ENCODE peak calls at places on chromosomes 7 and 10, in four cellular contexts. Y is Peyer's patch, S is SK-N-MC, I is lung. R is an unnamed sample.

GRCh38 chr7:33667261-33667660 is 238.1 kb upstream of the BMPER start:
- DNase-seq in I (no peak), Y (no peak), S (no peak), R (no peak)

GRCh38 chr10:30750971-30751677 is 121.6 kb upstream of the LYZL2 start:
- DNase-seq in S (no peak), I (no peak), Y (no peak), R (no peak)

GRCh38 chr10:14659626-14660196 is 115.0 kb downstream of the FAM107B start:
- DNase-seq in S (no peak), I (no peak), Y (peak), R (no peak)

GRCh38 chr7:106418526-106418925 is 133.7 kb upstream of the NAMPT start:
- DNase-seq in S (no peak), I (no peak), Y (no peak), R (no peak)

GRCh38 chr7:2811476-2812118 is 32.5 kb downstream of the GNA12 start:
- DNase-seq in Y (no peak), I (peak), S (no peak), R (no peak)

GRCh38 chr10:48655426-48656240 is 29.0 kb upstream of the WDFY4 start:
- DNase-seq in Y (peak), I (peak), S (no peak), R (peak)

GRCh38 chr10:132692311-132692710 is 93.6 kb downstream of the NKX6-2 start:
- DNase-seq in Y (no peak), S (no peak), I (no peak), R (no peak)

GRCh38 chr7:70477051-70478010 is 654.6 kb upstream of the GALNT17 start:
- DNase-seq in I (no peak), S (no peak), Y (peak), R (no peak)

GRCh38 chr7:139016931-139017511 is 18.8 kb downstream of the ZC3HAV1L start:
- DNase-seq in S (peak), Y (peak), I (peak), R (no peak)

GRCh38 chr7:6558837-6559236 is 7.6 kb upstream of the GRID2IP start:
- DNase-seq in Y (peak), I (no peak), S (no peak), R (no peak)

GRCh38 chr10:16116404-16117304 is 256.3 kb upstream of the MINDY3 start:
- DNase-seq in S (no peak), Y (no peak), I (no peak), R (no peak)

GRCh38 chr7:67913604-67914003 is 917.0 kb downstream of the TYW1 start:
- DNase-seq in S (no peak), Y (no peak), I (no peak), R (no peak)

GRCh38 chr7:156903232-156903909 is 10.4 kb upstream of the LMBR1 start:
- DNase-seq in I (no peak), S (no peak), Y (peak), R (no peak)

GRCh38 chr10:85995791-85996190 is 370.8 kb downstream of the GRID1 start:
- DNase-seq in S (no peak), Y (no peak), I (peak), R (peak)

GRCh38 chr7:29858080-29858951 is 52.0 kb downstream of the WIPF3 start:
- DNase-seq in S (no peak), I (no peak), Y (no peak), R (no peak)

DNA sequence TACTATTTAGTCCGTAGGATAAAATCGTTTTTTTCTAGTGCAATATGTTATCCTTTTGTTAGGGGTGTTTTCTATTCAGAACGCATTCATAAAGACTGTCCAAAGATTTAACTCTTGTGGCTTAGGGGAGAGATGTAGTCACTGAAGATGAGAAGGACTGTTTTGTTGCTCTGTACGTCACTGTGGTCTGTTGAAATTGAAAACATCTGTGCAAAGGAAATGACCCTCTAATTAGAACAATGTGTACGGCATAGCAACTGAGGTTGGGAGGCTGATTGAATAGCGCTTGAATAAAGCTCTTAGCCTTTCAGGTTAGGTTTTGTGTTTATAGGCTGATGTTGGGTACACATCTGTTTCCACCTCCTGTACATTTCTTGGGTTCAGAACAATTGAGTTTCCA is 453.4 kb upstream of the AKR1E2 start:
- DNase-seq in I (no peak), S (peak), Y (no peak), R (no peak)
- H3K4me3 ChIP-seq in I (no peak), S (peak), Y (no peak), R (no peak)

DNA sequence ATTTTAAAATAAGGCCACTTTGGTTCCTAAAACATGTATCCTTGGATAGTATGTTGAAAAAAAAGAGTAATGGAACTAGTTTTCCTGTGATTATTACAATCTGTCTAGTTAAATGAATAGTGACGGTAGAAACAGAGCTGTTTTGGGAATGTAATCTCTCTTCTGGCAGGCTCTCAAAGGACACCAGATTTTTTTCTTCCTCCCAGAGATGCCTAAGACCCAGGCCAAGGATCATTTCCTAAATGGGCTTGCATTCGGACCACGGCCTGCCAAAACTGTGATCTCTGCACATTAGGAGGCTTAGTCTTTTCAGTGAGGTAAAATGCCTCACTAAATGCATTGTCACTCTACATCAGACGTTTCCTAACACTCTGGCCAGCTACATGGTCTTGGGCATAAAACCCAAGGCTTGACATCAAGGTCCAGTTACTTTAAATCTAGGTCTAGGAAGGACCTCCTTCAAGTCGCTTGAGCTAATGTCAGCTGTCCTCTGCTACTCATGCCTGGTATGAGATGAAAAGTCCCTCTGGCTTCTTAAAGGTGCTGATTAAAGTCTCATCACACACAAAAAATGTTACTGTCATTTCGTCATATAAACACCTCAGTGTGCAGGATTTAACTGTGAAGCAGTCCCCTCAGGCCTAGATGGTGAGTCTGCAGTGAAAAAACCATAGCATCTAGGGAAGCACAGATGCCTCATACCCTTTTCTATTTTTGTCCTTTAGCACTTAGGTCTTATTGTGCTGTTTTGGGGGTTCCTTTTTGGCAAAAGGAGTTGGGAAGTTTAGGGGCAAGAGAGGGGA is 47.7 kb downstream of the DLD start:
- DNase-seq in Y (no peak), S (no peak), I (no peak), R (no peak)
- H3K27ac ChIP-seq in Y (no peak), S (peak), I (peak), R (peak)

GRCh38 chr7:155383756-155384491 is 74.0 kb upstream of the EN2 start:
- DNase-seq in S (no peak), I (no peak), Y (no peak), R (no peak)

GRCh38 chr7:155380986-155381851 is 76.7 kb upstream of the EN2 start:
- DNase-seq in S (no peak), Y (no peak), I (no peak), R (no peak)

GRCh38 chr7:155382802-155383171 is 75.1 kb upstream of the EN2 start:
- DNase-seq in I (no peak), Y (no peak), S (no peak), R (no peak)

GRCh38 chr7:155380221-155380861 is 77.6 kb upstream of the EN2 start:
- DNase-seq in S (no peak), Y (peak), I (peak), R (no peak)

GRCh38 chr7:155381852-155382801 is 75.8 kb upstream of the EN2 start:
- DNase-seq in I (no peak), S (no peak), Y (no peak), R (no peak)
- H3K4me3 ChIP-seq in I (no peak), S (no peak), Y (peak), R (peak)

DNA sequence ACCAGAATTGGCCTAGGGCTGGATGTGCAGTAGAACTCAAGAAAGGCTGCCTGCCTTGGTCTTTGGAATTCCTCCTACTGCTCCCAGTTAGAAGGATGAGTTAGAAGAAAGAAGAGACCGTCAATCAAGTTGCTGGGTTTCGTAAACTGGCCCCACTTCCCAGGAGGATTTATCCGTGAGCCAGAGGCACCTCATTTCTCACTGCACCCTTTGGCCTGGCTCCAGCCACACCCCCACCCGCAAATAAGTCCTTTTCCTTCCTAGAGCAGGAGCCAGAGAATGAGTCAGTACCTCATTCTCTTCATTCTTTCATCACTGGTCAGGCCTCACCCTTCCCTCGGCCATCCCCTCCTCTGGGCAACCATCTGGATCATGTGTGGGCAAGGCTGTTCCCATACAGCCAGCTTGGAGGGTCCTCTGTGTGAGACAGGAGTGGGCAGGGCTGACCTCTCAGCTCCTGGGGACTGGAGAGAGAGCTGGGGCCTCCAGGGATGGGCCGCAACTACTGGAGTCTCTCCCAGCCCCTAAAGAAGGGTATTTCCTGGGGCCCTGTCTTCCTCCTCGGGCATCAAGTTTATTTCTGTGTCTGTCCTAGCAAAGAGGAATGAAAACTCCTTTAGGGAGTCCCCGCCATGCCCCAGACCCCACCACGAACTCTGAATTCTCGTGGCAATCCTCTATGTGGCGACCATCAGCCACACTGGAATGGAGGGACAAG is 87.2 kb upstream of the DUSP5 start:
- DNase-seq in S (no peak), Y (peak), I (peak), R (no peak)
- H3K27ac ChIP-seq in S (no peak), Y (no peak), I (peak), R (peak)

DNA sequence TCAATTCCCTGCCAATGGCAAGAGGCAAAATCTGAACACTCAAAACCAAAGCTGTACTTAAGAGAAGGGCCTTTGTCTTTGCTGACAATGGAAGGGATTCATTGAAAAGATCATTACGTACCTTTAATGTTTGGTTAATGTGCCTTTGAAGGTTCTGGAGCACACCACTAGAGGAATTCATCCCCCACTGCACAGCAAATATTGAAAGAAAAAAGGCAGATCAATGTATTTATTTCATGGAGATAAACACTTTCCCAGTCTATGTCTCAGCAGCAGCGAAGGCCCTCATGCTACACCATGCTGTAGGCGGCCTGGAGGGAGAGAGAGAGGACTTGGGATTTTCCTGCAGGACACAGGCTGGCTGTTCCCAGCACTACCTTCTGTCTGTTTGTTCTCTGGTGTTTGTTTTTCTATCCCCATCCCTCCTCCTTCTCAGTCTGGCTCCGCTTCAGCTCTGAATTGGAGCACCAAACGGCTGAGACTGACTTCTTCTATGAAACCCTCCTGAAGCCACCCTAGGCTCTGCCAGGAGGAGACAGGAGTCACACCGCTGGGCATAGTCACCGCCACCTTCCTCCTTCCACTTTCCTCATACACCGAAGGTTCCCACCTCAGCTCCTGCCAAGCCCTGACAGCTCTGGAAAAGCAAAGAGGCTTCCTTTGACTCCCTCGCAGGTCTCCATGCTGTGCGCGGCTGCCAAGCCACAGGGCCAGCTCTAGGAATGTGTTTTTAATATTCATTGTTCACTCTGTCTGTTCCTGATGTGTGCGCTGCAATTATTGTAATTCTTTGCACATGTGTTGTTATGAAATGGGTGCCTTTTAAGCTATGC is 301.5 kb downstream of the FZD1 start:
- DNase-seq in I (no peak), S (peak), Y (no peak), R (no peak)
- H3K4me3 ChIP-seq in I (no peak), S (peak), Y (no peak), R (peak)

GRCh38 chr7:952548-953441 is 1.7 kb downstream of the ADAP1 start:
- DNase-seq in Y (no peak), S (no peak), I (no peak), R (no peak)

GRCh38 chr7:946256-946996 is 8.1 kb downstream of the ADAP1 start:
- DNase-seq in I (no peak), Y (peak), S (no peak), R (no peak)

GRCh38 chr7:951881-952547 is 2.5 kb downstream of the ADAP1 start:
- DNase-seq in Y (no peak), S (no peak), I (no peak), R (no peak)

GRCh38 chr7:947391-948210 is 6.9 kb downstream of the ADAP1 start:
- DNase-seq in Y (no peak), S (no peak), I (no peak), R (no peak)

DNA sequence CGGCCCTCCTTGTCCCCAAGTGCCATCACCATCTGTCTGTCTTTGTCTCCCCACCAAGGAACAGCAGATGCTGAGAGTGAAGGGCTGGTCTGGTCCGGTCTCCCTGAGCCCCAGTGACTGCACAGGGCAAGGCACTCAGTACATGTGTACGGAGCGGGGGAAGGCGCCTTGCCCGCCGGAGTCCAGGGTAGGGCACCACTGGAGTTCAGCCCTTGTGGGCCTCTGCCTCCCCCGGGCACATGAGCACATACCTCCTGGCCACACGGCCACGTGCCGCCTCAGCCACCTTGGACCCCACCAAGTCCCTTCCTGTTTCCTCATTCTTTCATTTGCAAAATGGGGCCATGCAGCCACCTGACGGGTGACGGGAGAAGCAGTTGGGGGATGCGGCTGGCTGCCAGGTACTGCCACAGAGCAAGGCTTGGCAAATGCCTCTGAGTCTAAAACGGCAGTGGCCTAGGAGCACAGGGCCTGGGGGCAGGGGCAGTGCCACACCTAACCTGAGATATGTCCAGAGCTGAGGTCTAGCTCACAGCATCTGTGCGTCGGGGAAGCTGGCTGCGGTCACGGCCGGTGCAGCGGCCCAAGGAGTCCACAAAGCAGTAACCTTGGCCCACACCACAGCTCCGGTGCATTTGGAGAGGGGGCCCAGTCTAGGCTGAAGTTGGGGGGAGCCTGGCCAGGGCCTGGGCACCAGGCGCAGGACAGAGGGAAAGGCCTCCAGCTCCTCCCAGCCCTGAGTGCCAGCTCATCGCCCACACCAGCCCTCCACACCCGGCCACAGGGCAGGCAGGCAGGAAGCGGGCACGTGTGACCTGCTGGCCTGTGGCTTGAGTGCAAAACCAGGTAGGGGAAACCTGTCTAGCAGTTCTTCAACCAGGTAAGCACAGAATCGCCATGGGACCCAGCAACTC is 5.2 kb downstream of the ADAP1 start:
- DNase-seq in Y (no peak), S (no peak), I (no peak), R (no peak)
- H3K27ac ChIP-seq in Y (no peak), S (no peak), I (no peak), R (no peak)

GRCh38 chr10:36068542-36068941 is 426.4 kb upstream of the FZD8 start:
- DNase-seq in I (no peak), S (no peak), Y (no peak), R (no peak)

GRCh38 chr10:36073796-36074345 is 431.8 kb upstream of the FZD8 start:
- DNase-seq in Y (no peak), S (no peak), I (no peak), R (no peak)
- H3K4me3 ChIP-seq in Y (no peak), S (no peak), I (no peak), R (no peak)

GRCh38 chr7:24457215-24457549 is 116.1 kb upstream of the PALS2 start:
- DNase-seq in S (no peak), I (no peak), Y (no peak), R (no peak)
- H3K27ac ChIP-seq in S (peak), I (no peak), Y (no peak), R (no peak)

DNA sequence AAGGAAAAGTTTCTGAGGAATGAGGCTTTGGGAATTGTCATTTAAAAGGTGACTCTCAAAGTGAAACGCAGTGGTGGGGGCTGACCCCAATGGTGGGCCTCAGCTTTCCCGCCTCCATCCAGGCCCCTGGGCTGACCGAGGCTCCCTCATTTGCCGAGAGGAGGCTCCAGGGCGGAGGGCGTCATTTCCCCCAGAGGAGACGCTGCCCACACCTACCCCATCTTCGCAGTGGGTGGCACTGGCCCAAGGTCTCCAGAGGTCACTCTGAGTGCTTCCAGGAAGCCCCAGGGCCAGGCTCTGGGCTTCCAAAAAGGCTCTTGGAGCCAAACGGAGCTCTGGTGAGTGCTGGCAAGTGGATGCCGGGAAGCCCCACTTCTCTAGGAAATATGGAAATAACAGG is 38.0 kb downstream of the TCERG1L start:
- DNase-seq in I (no peak), Y (no peak), S (no peak), R (peak)
- H3K4me3 ChIP-seq in I (no peak), Y (no peak), S (no peak), R (no peak)

R was measured in esophagus muscularis mucosa.